ENCODE peak calls at places on chromosomes 13 and 19, in ten cellular contexts. One of them, this sample, is unnamed.

GRCh38 chr19:49073514-49074378 is 1.2 kb upstream of the KCNA7 start:
- DNase-seq in GDM1: no peak
- DNase-seq in ELR: peak; percentile 47
- DNase-seq in NAMALWA: peak; percentile 35
- DNase-seq in NCI-H2029: no peak
- DNase-seq in D341Med: peak; percentile 71
- DNase-seq in endothelial cell: no peak
- DNase-seq in amniotic stem cell: no peak
- DNase-seq in posterior cingulate gyrus: no peak
- DNase-seq in NCI-H1092 treated with DMSO at 0.1 percent for 48 hours: no peak
- DNase-seq in this sample: no peak

GRCh38 chr19:49678970-49679831 is 2.1 kb downstream of the PRMT1 start:
- DNase-seq in ELR: no peak
- DNase-seq in posterior cingulate gyrus: no peak
- DNase-seq in endothelial cell: no peak
- DNase-seq in GDM1: no peak
- DNase-seq in NCI-H2029: peak; percentile 12
- DNase-seq in NCI-H1092 treated with DMSO at 0.1 percent for 48 hours: no peak
- DNase-seq in D341Med: peak; percentile 59
- DNase-seq in NAMALWA: no peak
- DNase-seq in amniotic stem cell: no peak
- DNase-seq in this sample: no peak

GRCh38 chr19:51196181-51196580 is 28.7 kb upstream of the CD33 start:
- DNase-seq in NAMALWA: no peak
- DNase-seq in GDM1: no peak
- DNase-seq in amniotic stem cell: no peak
- DNase-seq in ELR: no peak
- DNase-seq in posterior cingulate gyrus: no peak
- DNase-seq in D341Med: no peak
- DNase-seq in NCI-H1092 treated with DMSO at 0.1 percent for 48 hours: no peak
- DNase-seq in endothelial cell: no peak
- DNase-seq in NCI-H2029: no peak
- DNase-seq in this sample: no peak

GRCh38 chr13:78035500-78035899 is 116.9 kb upstream of the EDNRB start:
- DNase-seq in ELR: no peak
- DNase-seq in NCI-H1092 treated with DMSO at 0.1 percent for 48 hours: no peak
- DNase-seq in NAMALWA: no peak
- DNase-seq in amniotic stem cell: no peak
- DNase-seq in D341Med: no peak
- DNase-seq in posterior cingulate gyrus: no peak
- DNase-seq in GDM1: no peak
- DNase-seq in endothelial cell: no peak
- DNase-seq in NCI-H2029: no peak
- DNase-seq in this sample: no peak

GRCh38 chr13:26423634-26424033 is 133.8 kb upstream of the WASF3 start:
- DNase-seq in endothelial cell: no peak
- DNase-seq in D341Med: no peak
- DNase-seq in NCI-H2029: no peak
- DNase-seq in NAMALWA: no peak
- DNase-seq in ELR: no peak
- DNase-seq in NCI-H1092 treated with DMSO at 0.1 percent for 48 hours: no peak
- DNase-seq in GDM1: no peak
- DNase-seq in posterior cingulate gyrus: no peak
- DNase-seq in amniotic stem cell: no peak
- DNase-seq in this sample: no peak

GRCh38 chr19:19642506-19643157 is 825 bp downstream of the GMIP start:
- DNase-seq in D341Med: peak; percentile 62
- DNase-seq in endothelial cell: no peak
- DNase-seq in NCI-H2029: no peak
- DNase-seq in GDM1: no peak
- DNase-seq in NAMALWA: peak; percentile 62
- DNase-seq in ELR: peak; percentile 35
- DNase-seq in NCI-H1092 treated with DMSO at 0.1 percent for 48 hours: no peak
- DNase-seq in amniotic stem cell: no peak
- DNase-seq in posterior cingulate gyrus: no peak
- DNase-seq in this sample: no peak

GRCh38 chr13:67063036-67063435 is 167.1 kb downstream of the PCDH9 start:
- DNase-seq in GDM1: no peak
- DNase-seq in NAMALWA: no peak
- DNase-seq in posterior cingulate gyrus: no peak
- DNase-seq in ELR: no peak
- DNase-seq in D341Med: no peak
- DNase-seq in NCI-H2029: no peak
- DNase-seq in endothelial cell: no peak
- DNase-seq in amniotic stem cell: no peak
- DNase-seq in NCI-H1092 treated with DMSO at 0.1 percent for 48 hours: peak; percentile 38
- DNase-seq in this sample: peak; percentile 61

GRCh38 chr19:44499559-44499958 is 763 bp downstream of the ZNF180 start:
- DNase-seq in NAMALWA: no peak
- DNase-seq in NCI-H1092 treated with DMSO at 0.1 percent for 48 hours: no peak
- DNase-seq in posterior cingulate gyrus: no peak
- DNase-seq in ELR: peak; percentile 13
- DNase-seq in endothelial cell: no peak
- DNase-seq in GDM1: no peak
- DNase-seq in NCI-H2029: no peak
- DNase-seq in amniotic stem cell: no peak
- DNase-seq in D341Med: no peak
- DNase-seq in this sample: no peak

GRCh38 chr13:110797230-110797877 is 83.9 kb downstream of the ING1 start:
- DNase-seq in D341Med: no peak
- DNase-seq in ELR: no peak
- DNase-seq in NCI-H2029: no peak
- DNase-seq in NAMALWA: no peak
- DNase-seq in amniotic stem cell: no peak
- DNase-seq in GDM1: no peak
- DNase-seq in posterior cingulate gyrus: no peak
- DNase-seq in NCI-H1092 treated with DMSO at 0.1 percent for 48 hours: no peak
- DNase-seq in endothelial cell: no peak
- DNase-seq in this sample: peak; percentile 31

GRCh38 chr19:6209680-6210079 is 70.1 kb downstream of the MLLT1 start:
- DNase-seq in NCI-H1092 treated with DMSO at 0.1 percent for 48 hours: no peak
- DNase-seq in ELR: no peak
- DNase-seq in endothelial cell: no peak
- DNase-seq in amniotic stem cell: no peak
- DNase-seq in GDM1: no peak
- DNase-seq in NAMALWA: no peak
- DNase-seq in posterior cingulate gyrus: no peak
- DNase-seq in NCI-H2029: no peak
- DNase-seq in D341Med: no peak
- DNase-seq in this sample: no peak

This sample was measured in NCI-H2107.